ENCODE peak calls at places on chromosomes 13 and 19, in five cellular contexts. D is tibial nerve, C is breast epithelium, H is left lung, N is fibroblast of pulmonary artery. F is an unnamed sample.

GRCh38 chr13:43411741-43412140 is 375.0 kb downstream of the ENOX1 start:
- DNase-seq in C (no peak), H (no peak), D (no peak), N (no peak), F (no peak)

GRCh38 chr19:21586341-21587116 is 81.1 kb downstream of the ZNF429 start:
- DNase-seq in H (no peak), N (no peak), C (no peak), D (no peak), F (no peak)

GRCh38 chr13:101341464-101341863 is 74.8 kb downstream of the NALCN start:
- DNase-seq in C (no peak), N (no peak), D (no peak), H (no peak), F (no peak)

GRCh38 chr19:36225219-36225892 is 10.4 kb downstream of the ZNF146 start:
- DNase-seq in C (no peak), D (no peak), H (no peak), N (peak), F (peak)

GRCh38 chr19:15404780-15405211 is 14.0 kb downstream of the AKAP8L start:
- DNase-seq in C (no peak), H (no peak), N (no peak), D (no peak), F (no peak)

GRCh38 chr13:101115762-101116161 is 300.5 kb downstream of the NALCN start:
- DNase-seq in D (no peak), N (peak), C (no peak), H (no peak), F (peak)

GRCh38 chr19:38073806-38074685 is 150.0 kb downstream of the DPF1 start:
- DNase-seq in D (no peak), N (no peak), C (no peak), H (no peak), F (peak)

GRCh38 chr13:22801402-22802003 is 379.3 kb upstream of the SGCG start:
- DNase-seq in H (no peak), N (peak), C (no peak), D (no peak), F (peak)

GRCh38 chr13:111184685-111185401 is 69.7 kb downstream of the ARHGEF7 start:
- DNase-seq in H (no peak), D (no peak), N (no peak), C (no peak), F (peak)

GRCh38 chr19:41521860-41522555 is 54.0 kb upstream of the CEACAM21 start:
- DNase-seq in H (no peak), D (no peak), N (no peak), C (no peak), F (no peak)

GRCh38 chr19:58551577-58552471 is 3.1 kb downstream of the CHMP2A start:
- DNase-seq in C (no peak), N (no peak), H (no peak), D (no peak), F (no peak)

GRCh38 chr19:48353682-48354081 is 10.1 kb downstream of the TMEM143 start:
- DNase-seq in C (no peak), D (no peak), N (no peak), H (no peak), F (peak)

GRCh38 chr13:78787189-78787588 is 128.2 kb upstream of the OBI1 start:
- DNase-seq in C (no peak), H (no peak), N (peak), D (no peak), F (peak)

GRCh38 chr13:42548731-42549554 is 25.0 kb upstream of the TNFSF11 start:
- DNase-seq in H (no peak), D (no peak), C (no peak), N (peak), F (peak)

GRCh38 chr13:109483369-109483768 is 303.0 kb downstream of the IRS2 start:
- DNase-seq in N (peak), D (no peak), C (no peak), H (no peak), F (no peak)

GRCh38 chr13:98582947-98583346 is 6.0 kb upstream of the STK24 start:
- DNase-seq in H (no peak), C (peak), N (no peak), D (no peak), F (no peak)

GRCh38 chr19:17424743-17425365 is 5.0 kb downstream of the MVB12A start:
- DNase-seq in N (peak), C (no peak), D (no peak), H (no peak), F (peak)
- TF ChIP-seq CTCF in N (peak), C (no peak), D (no peak), H (no peak), F (peak)

GRCh38 chr13:106182404-106182803 is 353.1 kb downstream of the EFNB2 start:
- DNase-seq in H (no peak), N (peak), D (no peak), C (no peak), F (peak)

GRCh38 chr13:106186366-106187030 is 349.0 kb downstream of the EFNB2 start:
- DNase-seq in H (no peak), D (no peak), N (peak), C (no peak), F (no peak)

GRCh38 chr13:106184778-106185177 is 350.7 kb downstream of the EFNB2 start:
- DNase-seq in H (no peak), D (no peak), N (no peak), C (no peak), F (no peak)

GRCh38 chr13:106187092-106187491 is 348.4 kb downstream of the EFNB2 start:
- DNase-seq in H (no peak), D (no peak), N (no peak), C (no peak), F (no peak)

GRCh38 chr13:106183410-106184128 is 351.9 kb downstream of the EFNB2 start:
- DNase-seq in C (no peak), D (no peak), H (no peak), N (no peak), F (no peak)
- H3K4me3 ChIP-seq in C (no peak), D (no peak), H (no peak), N (no peak), F (no peak)

GRCh38 chr19:2837430-2837829 is 3.8 kb upstream of the ZNF555 start:
- DNase-seq in H (no peak), C (no peak), N (no peak), D (no peak), F (no peak)

GRCh38 chr19:2845107-2845506 is 3.8 kb downstream of the ZNF555 start:
- DNase-seq in H (no peak), N (no peak), C (no peak), D (no peak), F (no peak)

GRCh38 chr19:2841858-2842574 is 741 bp downstream of the ZNF555 start:
- DNase-seq in D (no peak), N (no peak), C (no peak), H (no peak), F (no peak)

GRCh38 chr19:2846180-2846935 is 5.1 kb downstream of the ZNF555 start:
- DNase-seq in C (no peak), N (no peak), D (no peak), H (no peak), F (no peak)

DNA sequence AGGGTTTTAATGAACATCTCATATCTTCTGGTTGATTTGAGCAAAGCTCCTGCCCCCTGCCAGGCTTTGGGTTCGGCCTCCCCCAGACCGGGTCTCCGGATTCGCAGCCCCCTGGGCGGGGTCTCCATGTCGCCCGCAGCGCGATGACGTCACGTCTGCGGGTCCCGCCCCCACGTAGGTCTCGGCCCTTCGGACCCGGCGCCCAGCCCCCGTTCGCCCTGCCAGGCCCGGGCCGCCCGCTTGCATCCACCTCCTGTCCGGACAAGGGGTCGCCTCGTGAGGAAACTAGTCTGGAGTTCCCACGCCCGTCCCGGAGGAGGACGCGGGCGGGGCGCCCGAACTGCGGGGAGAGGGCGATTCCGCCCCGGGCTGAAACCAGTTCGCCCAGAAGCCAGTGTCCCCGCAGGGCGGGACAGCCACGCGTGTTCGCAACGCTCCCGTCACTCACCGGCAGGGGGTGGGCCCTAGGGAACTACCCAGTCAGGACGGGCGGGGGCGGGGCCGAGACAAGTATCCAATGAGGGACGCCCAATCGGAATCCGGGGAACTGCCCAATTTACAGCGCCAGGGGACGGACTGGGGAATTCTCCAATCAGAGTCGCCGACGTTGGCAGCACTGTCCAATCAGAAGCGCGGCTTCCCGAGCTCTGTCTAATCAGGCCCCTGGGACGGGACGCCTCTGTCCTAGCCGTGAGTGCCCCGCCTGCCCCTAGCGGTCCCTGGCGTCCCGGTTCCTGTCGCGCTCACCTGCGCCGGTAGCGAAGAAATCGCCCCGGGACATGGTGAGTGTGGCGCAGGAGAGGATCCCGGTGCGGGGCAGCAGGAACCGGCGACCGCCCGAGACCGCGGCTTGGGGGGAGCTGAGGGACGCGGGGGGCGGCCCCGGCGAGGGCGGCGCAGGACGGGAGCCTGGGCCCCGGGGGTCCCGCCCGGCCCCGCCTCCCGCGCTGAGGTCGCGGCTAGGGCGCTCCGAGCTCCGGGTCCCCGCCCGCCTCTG is at the start of gene ZNF555:
- DNase-seq in N (peak), H (peak), D (peak), C (peak), F (peak)
- TF ChIP-seq CTCF in N (peak), H (peak), D (peak), C (peak), F (peak)

DNA sequence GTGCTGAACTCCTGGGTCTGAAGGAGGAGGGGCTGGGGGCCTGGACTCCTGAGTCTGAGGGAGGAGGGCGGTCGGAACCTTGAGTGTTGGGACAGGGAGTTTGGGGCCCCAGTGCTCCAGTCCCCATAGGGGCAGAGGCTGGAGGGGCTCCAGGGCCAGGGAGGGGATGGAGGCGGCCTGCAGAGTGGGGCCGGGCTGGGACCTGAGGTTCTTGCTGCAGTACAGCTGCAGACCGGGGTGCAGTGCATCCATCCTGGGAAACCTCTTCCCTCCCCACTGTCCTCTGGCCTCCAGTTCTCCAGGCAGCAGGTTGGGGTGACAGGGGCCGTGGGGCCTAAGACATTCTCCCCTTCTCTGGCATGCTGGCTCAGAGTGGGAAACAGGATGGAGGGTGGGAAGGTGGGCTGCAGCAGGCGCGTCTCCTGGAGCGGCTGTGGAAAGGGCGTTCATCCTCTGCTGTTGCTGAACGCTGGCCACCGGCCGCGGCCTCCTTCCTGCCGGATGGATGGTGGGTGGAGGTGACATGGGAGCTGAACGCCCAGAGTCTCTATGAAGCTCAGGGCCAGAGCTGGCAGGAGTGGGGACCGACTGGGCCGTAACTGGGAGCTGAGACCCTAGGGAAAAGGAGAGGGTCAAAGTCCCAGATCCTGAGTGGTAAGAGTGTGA is 1.6 kb downstream of the BRSK1 start:
- DNase-seq in N (no peak), C (no peak), H (no peak), D (no peak), F (no peak)
- H3K4me3 ChIP-seq in N (peak), C (peak), H (no peak), D (no peak), F (peak)

GRCh38 chr19:19320362-19321142 is at the start of the genes MAU2 and SUGP1:
- DNase-seq in N (peak), D (peak), C (peak), H (peak), F (peak)
- TF ChIP-seq CTCF in N (peak), D (peak), C (peak), H (peak), F (peak)

GRCh38 chr19:55636723-55637122 is 4.1 kb upstream of the ZNF580 start:
- DNase-seq in C (no peak), H (no peak), N (no peak), D (no peak), F (no peak)
- H3K4me3 ChIP-seq in C (peak), H (no peak), N (no peak), D (no peak), F (no peak)

GRCh38 chr19:13099073-13099999 is 3.3 kb downstream of the LYL1 start:
- DNase-seq in N (peak), C (no peak), D (no peak), H (peak), F (no peak)
- TF ChIP-seq CTCF in N (no peak), C (no peak), D (no peak), H (no peak), F (no peak)

F was measured in choroid plexus epithelial cell.